ENCODE peak calls at places on chromosomes 7 and 10, in nine cellular contexts. H, T, D, S, F, E, K, Q and W are unnamed samples.
A peak's percentile ranks its signal among the peaks of the same experiment; 100 is the strongest.

GRCh38 chr10:62166331-62167154 is 102.1 kb downstream of the RTKN2 start:
- DNase-seq in F (no peak), T (peak; percentile 55), Q (no peak), K (no peak), S (no peak), H (no peak), E (no peak), D (no peak), W (no peak)

GRCh38 chr7:27154901-27155815 is 1.3 kb downstream of the HOXA7 start:
- DNase-seq in K (no peak), D (no peak), Q (no peak), E (no peak), H (no peak), F (no peak), T (no peak), S (peak; percentile 59), W (peak; percentile 45)

GRCh38 chr7:107166702-107167426 is 1.9 kb upstream of the HBP1 start:
- DNase-seq in H (no peak), K (no peak), Q (no peak), D (no peak), E (no peak), T (no peak), F (no peak), S (no peak), W (no peak)

GRCh38 chr10:32199724-32200394 is 143.6 kb upstream of the KIF5B start:
- DNase-seq in S (no peak), F (no peak), E (no peak), K (no peak), Q (no peak), T (no peak), H (no peak), D (no peak), W (no peak)

GRCh38 chr7:98398567-98399372 is 2.1 kb downstream of the BAIAP2L1 start:
- DNase-seq in K (no peak), S (no peak), H (no peak), F (no peak), D (no peak), E (peak; percentile 9), T (peak; percentile 54), Q (no peak), W (no peak)

GRCh38 chr7:116560021-116560970 is 35.5 kb downstream of the CAV1 start:
- DNase-seq in S (no peak), F (no peak), Q (no peak), D (no peak), H (peak; percentile 22), E (peak; percentile 58), K (no peak), T (no peak), W (no peak)

GRCh38 chr10:128067691-128068397 is 58.4 kb downstream of the MKI67 start:
- DNase-seq in K (no peak), F (no peak), E (no peak), T (no peak), D (no peak), Q (no peak), S (no peak), H (no peak), W (no peak)

GRCh38 chr10:90718185-90718584 is 139.7 kb downstream of the HTR7 start:
- DNase-seq in T (no peak), Q (no peak), K (no peak), E (no peak), D (no peak), H (no peak), S (no peak), F (peak; percentile 29), W (no peak)

GRCh38 chr10:72784551-72785421 is 92.8 kb downstream of the MCU start:
- DNase-seq in H (no peak), T (peak; percentile 76), K (no peak), F (peak; percentile 82), S (no peak), Q (peak; percentile 36), D (peak; percentile 84), E (peak; percentile 77), W (no peak)

GRCh38 chr10:99172130-99172738 is 63.4 kb downstream of the HPSE2 start:
- DNase-seq in F (peak; percentile 4), S (no peak), D (peak; percentile 67), K (no peak), E (peak; percentile 73), H (no peak), T (peak; percentile 71), Q (peak; percentile 52), W (no peak)

GRCh38 chr7:72493850-72494661 is 81.9 kb upstream of the CALN1 start:
- DNase-seq in E (peak; percentile 82), F (peak; percentile 13), Q (peak; percentile 81), K (peak; percentile 29), H (peak; percentile 63), T (peak; percentile 6), S (peak; percentile 57), D (peak; percentile 45), W (peak; percentile 32)

GRCh38 chr10:89092439-89092838 is 101.8 kb downstream of the FAS start:
- DNase-seq in S (no peak), D (no peak), K (no peak), H (no peak), F (no peak), E (no peak), T (no peak), Q (no peak), W (no peak)

GRCh38 chr7:28434510-28434909 is 22.2 kb downstream of the CREB5 start:
- DNase-seq in E (no peak), K (no peak), T (no peak), Q (no peak), S (no peak), D (no peak), F (no peak), H (no peak), W (no peak)

GRCh38 chr10:102230861-102231356 is 4.8 kb downstream of the ELOVL3 start:
- DNase-seq in E (peak; percentile 87), T (no peak), F (no peak), S (peak; percentile 65), H (peak; percentile 9), K (peak; percentile 35), Q (no peak), D (no peak), W (peak; percentile 49)

GRCh38 chr10:98186681-98187080 is 52.2 kb downstream of the R3HCC1L start:
- DNase-seq in E (no peak), D (no peak), F (no peak), K (no peak), S (no peak), H (no peak), T (no peak), Q (no peak), W (no peak)

GRCh38 chr7:69367785-69368184 is 230.5 kb upstream of the AUTS2 start:
- DNase-seq in K (no peak), T (peak; percentile 73), Q (no peak), F (peak; percentile 50), D (no peak), E (no peak), S (no peak), H (no peak), W (no peak)

GRCh38 chr10:29736325-29737208 is 101.8 kb upstream of the SVIL start:
- DNase-seq in E (peak; percentile 84), D (peak; percentile 69), Q (peak; percentile 51), F (peak; percentile 60), S (peak; percentile 56), H (peak; percentile 20), T (peak; percentile 72), K (peak; percentile 4), W (peak; percentile 29)

GRCh38 chr10:19014034-19014433 is 34.6 kb upstream of the MALRD1 start:
- DNase-seq in T (no peak), S (no peak), Q (no peak), D (peak; percentile 11), F (no peak), H (no peak), K (no peak), E (no peak), W (no peak)

GRCh38 chr10:131065673-131066331 is 245.7 kb downstream of the TCERG1L start:
- DNase-seq in E (peak; percentile 72), Q (no peak), D (no peak), T (no peak), K (no peak), S (no peak), F (no peak), H (no peak), W (no peak)

GRCh38 chr10:124025638-124026336 is 67.6 kb downstream of the CHST15 start:
- DNase-seq in S (no peak), E (peak; percentile 62), H (no peak), T (peak; percentile 38), F (peak; percentile 41), Q (no peak), K (no peak), D (no peak), W (no peak)

GRCh38 chr7:65907501-65908198 is 34.8 kb downstream of the VKORC1L1 start:
- DNase-seq in T (no peak), F (no peak), K (no peak), S (no peak), Q (no peak), E (no peak), H (no peak), D (no peak), W (no peak)

GRCh38 chr7:96080021-96080420 is 241.9 kb downstream of the SLC25A13 start:
- DNase-seq in Q (no peak), S (no peak), H (no peak), K (no peak), D (no peak), E (peak; percentile 31), T (no peak), F (peak; percentile 42), W (no peak)

GRCh38 chr10:103512591-103513382 is 19.3 kb downstream of the NEURL1 start:
- DNase-seq in T (peak; percentile 43), S (no peak), Q (no peak), H (no peak), D (no peak), E (no peak), F (no peak), K (no peak), W (no peak)

GRCh38 chr7:78563186-78563585 is 764.6 kb downstream of the PHTF2 start:
- DNase-seq in K (no peak), D (no peak), F (no peak), Q (no peak), H (no peak), E (no peak), T (peak; percentile 18), S (no peak), W (no peak)

GRCh38 chr10:11535376-11535959 is 76.0 kb downstream of the USP6NL start:
- DNase-seq in S (no peak), E (peak; percentile 20), H (no peak), D (no peak), F (no peak), K (no peak), T (no peak), Q (no peak), W (no peak)

GRCh38 chr7:12729112-12729511 is 41.7 kb downstream of the ARL4A start:
- DNase-seq in Q (no peak), D (peak; percentile 34), E (peak; percentile 55), S (no peak), H (peak; percentile 96), K (no peak), T (peak; percentile 47), F (peak; percentile 54), W (no peak)

GRCh38 chr10:100518761-100519241 is 860 bp downstream of the SEC31B start:
- DNase-seq in K (peak; percentile 53), T (peak; percentile 78), E (peak; percentile 83), S (peak; percentile 68), F (peak; percentile 56), H (no peak), Q (peak; percentile 83), D (peak; percentile 58), W (peak; percentile 60)

GRCh38 chr10:84296071-84296981 is 32.1 kb upstream of the CCSER2 start:
- DNase-seq in F (peak; percentile 17), K (no peak), T (peak; percentile 73), E (no peak), Q (no peak), D (no peak), H (no peak), S (no peak), W (no peak)

GRCh38 chr10:30647089-30647488 is 17.5 kb upstream of the LYZL2 start:
- DNase-seq in E (no peak), F (no peak), Q (no peak), S (no peak), T (no peak), K (no peak), H (no peak), D (no peak), W (no peak)

GRCh38 chr7:140342732-140343514 is 55.4 kb downstream of the SLC37A3 start:
- DNase-seq in K (no peak), F (peak; percentile 10), Q (no peak), T (peak; percentile 46), S (no peak), E (peak; percentile 64), H (no peak), D (no peak), W (no peak)

GRCh38 chr7:118300177-118300576 is 75.7 kb downstream of the ANKRD7 start:
- DNase-seq in Q (no peak), K (no peak), D (no peak), S (no peak), E (no peak), F (no peak), H (no peak), T (no peak), W (no peak)